ENCODE peak calls at places on chromosomes 4 and X, in seven cellular contexts. B, X, O, L, M, H and W are unnamed samples.

GRCh38 chrX:50430917-50431316 is 39.7 kb downstream of the DGKK start:
- DNase-seq in M (no peak), H (peak; percentile 52), B (no peak), X (no peak), O (no peak), L (peak; percentile 33), W (no peak)

GRCh38 chr4:7893539-7893938 is 46.1 kb downstream of the AFAP1 start:
- DNase-seq in M (no peak), L (peak; percentile 64), H (peak; percentile 49), X (peak; percentile 43), O (no peak), B (no peak), W (no peak)

GRCh38 chr4:15702941-15703403 is at the start of gene BST1:
- DNase-seq in X (peak; percentile 50), H (peak; percentile 55), L (no peak), M (no peak), B (no peak), O (peak; percentile 55), W (no peak)

GRCh38 chrX:48589482-48590162 is 7.7 kb upstream of the WDR13 start:
- DNase-seq in B (no peak), H (no peak), X (no peak), M (no peak), L (no peak), O (no peak), W (no peak)

GRCh38 chr4:107853444-107854325 is 29.0 kb downstream of the SGMS2 start:
- DNase-seq in L (no peak), O (no peak), B (no peak), M (peak; percentile 77), X (peak; percentile 72), H (peak; percentile 52), W (no peak)

GRCh38 chr4:89871211-89871610 is 23.4 kb upstream of the MMRN1 start:
- DNase-seq in X (no peak), L (peak; percentile 37), M (no peak), H (no peak), B (peak; percentile 26), O (no peak), W (no peak)

GRCh38 chr4:41448935-41449334 is 89.0 kb upstream of the LIMCH1 start:
- DNase-seq in X (no peak), B (no peak), H (peak; percentile 33), O (no peak), L (no peak), M (peak; percentile 84), W (no peak)

GRCh38 chr4:106395582-106395981 is 27.0 kb upstream of the GIMD1 start:
- DNase-seq in M (no peak), O (no peak), X (no peak), L (no peak), B (no peak), H (no peak), W (no peak)

GRCh38 chrX:23334871-23335599 is 386 bp downstream of the PTCHD1 start:
- DNase-seq in B (no peak), L (peak; percentile 40), X (no peak), M (no peak), O (peak; percentile 57), H (no peak), W (peak; percentile 48)

DNA sequence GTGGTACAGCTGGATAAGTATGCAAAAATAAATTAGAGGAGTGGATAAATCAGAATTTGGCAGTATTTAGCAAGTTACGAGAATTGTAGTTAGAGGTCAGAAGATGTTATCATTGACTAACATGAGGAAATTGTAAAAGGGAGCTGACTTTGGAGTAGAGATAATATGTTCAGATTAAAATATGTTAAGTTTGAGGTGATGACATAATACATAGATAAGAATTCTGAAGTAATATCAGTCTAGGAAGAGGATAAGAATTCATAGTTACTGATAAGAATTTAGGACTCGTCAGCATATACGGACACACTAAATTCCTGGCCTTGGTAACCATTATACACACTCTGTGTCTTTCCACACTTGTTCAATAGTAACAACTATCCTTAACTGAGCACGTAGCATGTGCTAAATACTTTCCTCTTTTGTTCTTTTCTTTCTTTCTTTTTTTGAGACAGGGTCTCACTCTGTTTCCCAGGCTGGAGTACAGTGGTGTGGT is 4.1 kb upstream of the EPGN start:
- DNase-seq in L (no peak), H (peak; percentile 78), M (no peak), O (no peak), X (no peak), B (no peak), W (no peak)
- H3K23ac ChIP-seq in L (no peak overlapping the region), H (no peak overlapping the region), M (no peak overlapping the region), O (no peak overlapping the region), X (no peak overlapping the region), B (no peak overlapping the region), W (no peak overlapping the region)

GRCh38 chr4:115370490-115370889 is 257.1 kb upstream of the NDST4 start:
- DNase-seq in O (no peak), L (no peak), B (no peak), H (no peak), X (no peak), M (no peak), W (no peak)
- H3K23ac ChIP-seq in O (no peak overlapping the region), L (no peak overlapping the region), B (no peak overlapping the region), H (no peak overlapping the region), X (no peak overlapping the region), M (no peak overlapping the region), W (no peak overlapping the region)

GRCh38 chrX:46757052-46757451 is 1.9 kb downstream of the SLC9A7 start:
- DNase-seq in O (no peak), L (no peak), B (no peak), H (no peak), M (no peak), X (no peak), W (no peak)
- H3K23ac ChIP-seq in O (no peak overlapping the region), L (no peak overlapping the region), B (no peak overlapping the region), H (no peak overlapping the region), M (no peak overlapping the region), X (no peak overlapping the region), W (no peak overlapping the region)

DNA sequence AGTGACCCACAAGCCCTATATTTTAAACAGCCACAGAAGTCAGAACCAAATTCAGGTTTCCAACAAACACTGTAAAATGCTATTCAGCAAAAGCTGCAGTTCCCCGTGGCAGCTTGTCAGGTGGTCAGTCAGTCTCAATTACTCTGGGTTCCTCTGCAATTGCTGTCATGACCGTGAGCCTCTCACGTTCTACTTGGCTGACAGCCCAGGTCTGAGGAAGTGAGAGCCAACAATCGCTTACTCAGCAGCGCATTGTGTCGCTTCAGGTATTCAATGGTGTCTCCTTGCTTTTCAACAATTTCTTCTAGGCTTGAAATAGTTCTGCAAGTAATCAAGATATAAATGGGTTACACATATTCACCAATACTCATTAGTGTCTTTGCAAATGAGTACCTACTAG is 25.8 kb downstream of the TRIM75 start:
- DNase-seq in O (no peak), L (no peak), H (no peak), X (peak; percentile 44), B (no peak), M (no peak), W (no peak)
- H3K23ac ChIP-seq in O (no peak overlapping the region), L (no peak overlapping the region), H (no peak overlapping the region), X (no peak overlapping the region), B (no peak overlapping the region), M (no peak overlapping the region), W (no peak overlapping the region)

DNA sequence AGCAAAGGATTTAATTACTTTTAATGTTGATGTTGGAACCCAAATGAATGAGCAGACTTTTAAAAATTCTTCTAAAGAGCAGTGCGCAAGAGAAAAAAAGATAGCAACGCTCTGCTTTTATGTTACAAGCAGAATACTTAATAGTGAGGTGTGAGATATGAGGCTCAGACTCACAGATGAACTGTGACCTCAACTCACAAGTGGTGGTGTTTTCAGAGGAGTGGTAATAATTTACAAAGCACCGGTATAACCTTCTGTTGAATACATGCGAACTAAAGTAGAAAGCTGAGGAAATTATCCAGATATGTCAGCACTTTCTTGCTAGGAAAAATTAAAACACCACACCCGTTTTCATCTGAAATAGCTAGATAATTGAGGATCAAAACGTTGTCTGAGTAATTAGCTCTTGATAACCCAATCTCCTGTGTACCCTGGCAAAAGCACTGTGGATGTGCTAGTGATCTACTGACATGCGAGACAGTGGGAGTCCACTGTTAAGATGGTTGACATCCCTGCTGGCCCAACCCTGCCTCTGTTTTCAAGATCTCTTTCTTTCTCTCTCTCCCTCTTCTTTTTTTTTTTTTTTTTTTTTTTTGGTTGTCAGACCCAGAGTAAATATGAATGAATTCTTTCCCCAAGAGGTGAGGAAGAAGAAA is 6.9 kb upstream of the TLL1 start:
- DNase-seq in B (no peak), L (no peak), O (no peak), H (no peak), X (no peak), M (no peak), W (no peak)
- H3K23ac ChIP-seq in B (no peak overlapping the region), L (no peak overlapping the region), O (no peak overlapping the region), H (no peak overlapping the region), X (no peak overlapping the region), M (no peak overlapping the region), W (no peak overlapping the region)

DNA sequence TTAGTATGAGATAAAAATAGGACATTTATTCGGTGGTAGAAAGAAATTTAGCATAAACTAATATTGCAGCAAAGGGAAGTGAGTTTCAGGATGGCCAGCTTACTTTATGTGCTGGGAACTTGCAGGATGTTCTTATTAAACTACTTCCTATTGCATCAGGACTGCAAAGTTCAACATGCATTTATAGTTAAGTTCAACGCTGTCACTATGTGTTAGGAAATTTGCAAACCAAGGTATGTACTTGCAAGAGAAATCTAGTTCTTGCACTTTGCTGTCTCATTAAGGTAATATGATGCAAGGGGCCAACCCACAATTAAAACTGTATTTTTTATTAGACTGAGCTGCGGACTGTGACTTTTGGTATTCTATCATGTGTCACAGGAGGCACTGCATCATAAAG is 1525.8 kb upstream of the TENM3 start:
- DNase-seq in M (peak; percentile 9), X (peak; percentile 38), B (no peak), H (no peak), O (no peak), L (no peak), W (no peak)
- H3K23ac ChIP-seq in M (no peak overlapping the region), X (no peak overlapping the region), B (no peak overlapping the region), H (no peak overlapping the region), O (no peak overlapping the region), L (no peak overlapping the region), W (no peak overlapping the region)

GRCh38 chr4:79695848-79696247 is 287.8 kb upstream of the GK2 start:
- DNase-seq in O (no peak), M (no peak), B (no peak), L (peak; percentile 4), X (no peak), H (peak; percentile 95), W (no peak)

GRCh38 chr4:79697444-79697843 is 289.4 kb upstream of the GK2 start:
- DNase-seq in H (peak; percentile 7), M (no peak), L (no peak), B (no peak), X (no peak), O (no peak), W (no peak)

DNA sequence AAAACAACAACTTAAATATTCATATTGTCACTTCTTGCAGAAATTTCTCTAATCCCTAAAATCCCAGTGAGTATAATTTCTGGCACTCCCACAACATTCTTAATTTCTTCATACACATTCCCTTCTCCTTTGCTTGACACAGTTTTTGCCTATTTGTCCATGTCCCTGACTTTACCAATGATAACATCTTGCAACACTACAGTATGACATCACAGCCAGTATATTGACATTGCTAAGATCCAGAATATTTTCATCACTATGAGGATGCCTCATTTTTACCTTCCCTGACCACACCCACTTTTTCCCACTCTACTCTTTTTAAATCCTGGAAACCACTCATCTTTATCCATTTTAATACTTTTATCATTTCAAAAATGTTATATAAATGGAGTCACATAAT is 292.3 kb upstream of the GK2 start:
- DNase-seq in X (no peak), M (no peak), O (no peak), L (no peak), B (no peak), H (peak; percentile 90), W (no peak)
- H3K23ac ChIP-seq in X (no peak overlapping the region), M (no peak overlapping the region), O (no peak overlapping the region), L (no peak overlapping the region), B (no peak overlapping the region), H (no peak overlapping the region), W (no peak overlapping the region)